ENCODE peak calls at places on chromosomes 7 and 10, in seven cellular contexts. O is neural crest cell; P is AG08396; M is glomerular endothelial cell; X is stimulated activated CD8-positive, alpha-beta memory T cell treated with anti-CD3 and anti-CD28 coated beads, Interleukin-2, amount 100 ng/mL, for 48 hours; W is suprapubic skin; A is NCI-H2081. J is an unnamed sample.

GRCh38 chr10:127407551-127407950 is 141.6 kb upstream of the NPS start:
- DNase-seq in O (no peak), P (no peak), M (no peak), X (no peak), W (no peak), A (no peak), J (no peak)

GRCh38 chr10:267705-268104 is 132.4 kb downstream of the ZMYND11 start:
- DNase-seq in O (no peak), P (no peak), M (no peak), X (no peak), W (no peak), A (no peak), J (no peak)

GRCh38 chr10:31759124-31759798 is 169.4 kb downstream of the ARHGAP12 start:
- DNase-seq in O (peak), P (peak), M (no peak), X (peak), W (peak), A (peak), J (peak)

GRCh38 chr10:15035385-15036301 is 8.1 kb upstream of the OLAH start:
- DNase-seq in O (no peak), P (no peak), M (no peak), X (no peak), W (no peak), A (no peak), J (no peak)

GRCh38 chr7:82376739-82377138 is 66.8 kb downstream of the CACNA2D1 start:
- DNase-seq in O (no peak), P (no peak), M (no peak), X (no peak), W (no peak), A (peak), J (no peak)

GRCh38 chr10:75399461-75400162 is 2.0 kb downstream of the ZNF503 start:
- DNase-seq in O (peak), P (peak), M (no peak), X (no peak), W (peak), A (peak), J (peak)

GRCh38 chr7:147428075-147428474 is 1162.5 kb upstream of the C7orf33 start:
- DNase-seq in O (no peak), P (no peak), M (no peak), X (no peak), W (no peak), A (no peak), J (no peak)

GRCh38 chr7:19114591-19114855 is 2.9 kb downstream of the TWIST1 start:
- DNase-seq in O (no peak), P (peak), M (no peak), X (no peak), W (no peak), A (no peak), J (no peak)

GRCh38 chr7:87318741-87319140 is 26.7 kb upstream of the CROT start:
- DNase-seq in O (no peak), P (no peak), M (no peak), X (no peak), W (no peak), A (no peak), J (no peak)

GRCh38 chr10:90318659-90319058 is 539.2 kb downstream of the HTR7 start:
- DNase-seq in O (no peak), P (no peak), M (no peak), X (no peak), W (no peak), A (no peak), J (no peak)

GRCh38 chr10:58839771-58840170 is 327.1 kb downstream of the BICC1 start:
- DNase-seq in O (no peak), P (no peak), M (no peak), X (no peak), W (no peak), A (no peak), J (peak)

GRCh38 chr10:125016123-125016522 is 74.2 kb downstream of the ZRANB1 start:
- DNase-seq in O (no peak), P (no peak), M (no peak), X (no peak), W (no peak), A (no peak), J (no peak)

GRCh38 chr7:74311305-74311744 is 22.1 kb downstream of the CLIP2 start:
- DNase-seq in O (no peak), P (no peak), M (no peak), X (no peak), W (no peak), A (no peak), J (no peak)

GRCh38 chr7:104142147-104142546 is 65.7 kb downstream of the ORC5 start:
- DNase-seq in O (no peak), P (no peak), M (no peak), X (no peak), W (no peak), A (peak), J (no peak)

GRCh38 chr10:122435212-122435827 is 19.1 kb upstream of the ARMS2 start:
- DNase-seq in O (no peak), P (no peak), M (peak), X (no peak), W (no peak), A (peak), J (peak)

GRCh38 chr7:31101544-31101943 is 49.4 kb downstream of the ADCYAP1R1 start:
- DNase-seq in O (no peak), P (no peak), M (no peak), X (no peak), W (no peak), A (no peak), J (no peak)

GRCh38 chr10:102230861-102231356 is 4.8 kb downstream of the ELOVL3 start:
- DNase-seq in O (no peak), P (no peak), M (no peak), X (no peak), W (no peak), A (peak), J (no peak)

GRCh38 chr7:29276806-29277205 is 82.2 kb downstream of the CHN2 start:
- DNase-seq in O (no peak), P (no peak), M (no peak), X (no peak), W (no peak), A (no peak), J (no peak)

GRCh38 chr7:155343661-155344121 is 46.0 kb downstream of the INSIG1 start:
- DNase-seq in O (no peak), P (no peak), M (no peak), X (no peak), W (no peak), A (no peak), J (no peak)

GRCh38 chr7:131482800-131483199 is 73.6 kb downstream of the PODXL start:
- DNase-seq in O (no peak), P (no peak), M (no peak), X (no peak), W (no peak), A (no peak), J (no peak)

GRCh38 chr10:31118561-31118960 is 86.9 kb upstream of the ZNF438 start:
- DNase-seq in O (no peak), P (peak), M (no peak), X (no peak), W (no peak), A (no peak), J (peak)

GRCh38 chr10:98257961-98258360 is 10.0 kb downstream of the LOXL4 start:
- DNase-seq in O (no peak), P (no peak), M (no peak), X (no peak), W (no peak), A (no peak), J (no peak)

GRCh38 chr10:117318909-117319308 is 56.3 kb downstream of the PDZD8 start:
- DNase-seq in O (no peak), P (no peak), M (no peak), X (no peak), W (no peak), A (no peak), J (peak)

GRCh38 chr10:31023558-31023957 is 8.1 kb downstream of the ZNF438 start:
- DNase-seq in O (no peak), P (no peak), M (no peak), X (no peak), W (no peak), A (no peak), J (no peak)

GRCh38 chr10:11793762-11794479 is 29.2 kb upstream of the PROSER2 start:
- DNase-seq in O (no peak), P (peak), M (no peak), X (no peak), W (no peak), A (no peak), J (peak)

GRCh38 chr10:5467634-5468255 is 31.6 kb downstream of the CALML5 start:
- DNase-seq in O (no peak), P (no peak), M (no peak), X (no peak), W (no peak), A (no peak), J (no peak)

GRCh38 chr10:22568928-22569327 is 145.4 kb downstream of the PIP4K2A start:
- DNase-seq in O (no peak), P (no peak), M (no peak), X (no peak), W (no peak), A (no peak), J (no peak)

GRCh38 chr10:35511649-35512048 is 93.5 kb upstream of the GJD4 start:
- DNase-seq in O (no peak), P (no peak), M (no peak), X (no peak), W (no peak), A (no peak), J (no peak)

GRCh38 chr10:49664006-49664841 is 15.2 kb upstream of the C10orf53 start:
- DNase-seq in O (no peak), P (no peak), M (no peak), X (no peak), W (no peak), A (no peak), J (no peak)

GRCh38 chr10:96619803-96620773 is 33.3 kb upstream of the TM9SF3 start:
- DNase-seq in O (no peak), P (no peak), M (no peak), X (no peak), W (no peak), A (no peak), J (no peak)

J was measured in AG08395.